ENCODE peak calls at places on chromosomes 16 and 17, in eight cellular contexts. I, X, P, J, N, H, E and K are unnamed samples.

GRCh38 chr17:43560461-43561427 is 14.6 kb upstream of the ETV4 start:
- DNase-seq in J (no peak), I (no peak), E (no peak), H (no peak), X (no peak), P (no peak), N (no peak), K (no peak)

GRCh38 chr16:88810166-88810867 is 1.4 kb downstream of the APRT start:
- DNase-seq in E (peak), H (peak), X (no peak), J (no peak), I (peak), N (no peak), P (no peak), K (no peak)

GRCh38 chr17:1945621-1946020 is 79.5 kb downstream of the RTN4RL1 start:
- DNase-seq in X (no peak), H (no peak), N (no peak), J (no peak), I (no peak), P (no peak), E (no peak), K (no peak)

GRCh38 chr17:39304188-39304587 is 78.4 kb upstream of the STAC2 start:
- DNase-seq in X (no peak), J (no peak), H (no peak), N (no peak), E (no peak), P (no peak), I (no peak), K (no peak)

GRCh38 chr17:82900741-82901140 is 60.9 kb upstream of the ZNF750 start:
- DNase-seq in N (no peak), J (no peak), P (no peak), I (no peak), H (no peak), E (no peak), X (no peak), K (peak)

GRCh38 chr16:73016488-73016830 is 31.5 kb downstream of the ZFHX3 start:
- DNase-seq in X (no peak), P (no peak), N (no peak), H (no peak), J (no peak), E (no peak), I (no peak), K (peak)

GRCh38 chr16:3187798-3188674 is at the start of gene OR1F1:
- DNase-seq in P (peak), N (no peak), I (no peak), J (no peak), H (peak), X (no peak), E (peak), K (peak)

GRCh38 chr17:10058924-10059683 is 139.3 kb downstream of the GAS7 start:
- DNase-seq in N (no peak), J (no peak), P (peak), I (no peak), H (no peak), E (no peak), X (no peak), K (no peak)

GRCh38 chr16:2913603-2914002 is 1.9 kb downstream of the FLYWCH1 start:
- DNase-seq in X (no peak), H (no peak), I (no peak), N (no peak), E (no peak), P (no peak), J (no peak), K (no peak)

GRCh38 chr17:78154903-78155811 is 9.0 kb downstream of the C17orf99 start:
- DNase-seq in E (no peak), H (no peak), I (peak), N (no peak), P (peak), X (no peak), J (no peak), K (no peak)

GRCh38 chr16:3655791-3656490 is 1.4 kb downstream of the DNASE1 start:
- DNase-seq in I (no peak), H (no peak), N (no peak), E (no peak), P (no peak), X (no peak), J (no peak), K (no peak)

GRCh38 chr17:28427372-28427771 is 21.4 kb upstream of the SLC46A1 start:
- DNase-seq in P (no peak), J (no peak), X (no peak), I (no peak), H (no peak), N (no peak), E (peak), K (no peak)

GRCh38 chr17:59830007-59830630 is 62.6 kb downstream of the TUBD1 start:
- DNase-seq in P (no peak), J (no peak), I (no peak), X (no peak), E (no peak), H (peak), N (no peak), K (peak)

GRCh38 chr17:76793775-76794174 is 55.9 kb downstream of the MFSD11 start:
- DNase-seq in I (peak), X (no peak), E (peak), H (peak), P (peak), N (peak), J (no peak), K (peak)

GRCh38 chr17:59341922-59342321 is 10.5 kb downstream of the YPEL2 start:
- DNase-seq in X (no peak), P (no peak), I (no peak), J (no peak), H (no peak), E (peak), N (no peak), K (no peak)

GRCh38 chr17:63337579-63337978 is 108.5 kb downstream of the CYB561 start:
- DNase-seq in P (no peak), H (peak), I (no peak), N (no peak), J (no peak), E (no peak), X (no peak), K (peak)

GRCh38 chr17:41308251-41308917 is 725 bp downstream of the KRTAP16-1 start:
- DNase-seq in X (no peak), I (peak), J (no peak), N (no peak), E (no peak), P (no peak), H (no peak), K (peak)

GRCh38 chr17:71975331-71975801 is 145.5 kb upstream of the SOX9 start:
- DNase-seq in X (no peak), N (peak), I (no peak), P (peak), H (peak), E (no peak), J (no peak), K (peak)

GRCh38 chr17:19384723-19385391 is 2.1 kb downstream of the MFAP4 start:
- DNase-seq in N (no peak), J (peak), I (no peak), E (peak), X (no peak), H (no peak), P (peak), K (peak)

GRCh38 chr17:77503916-77504651 is 363.3 kb downstream of the SEC14L1 start:
- DNase-seq in I (no peak), X (no peak), N (no peak), P (peak), E (no peak), H (no peak), J (no peak), K (no peak)

GRCh38 chr17:8162997-8163977 is 539 bp upstream of the VAMP2 start:
- DNase-seq in H (peak), I (no peak), P (peak), E (peak), J (no peak), N (no peak), X (no peak), K (no peak)

GRCh38 chr16:55494994-55495421 is 13.9 kb upstream of the LPCAT2 start:
- DNase-seq in E (peak), P (peak), I (no peak), J (peak), H (peak), X (peak), N (no peak), K (peak)

GRCh38 chr17:73550561-73550960 is 93.7 kb downstream of the SDK2 start:
- DNase-seq in I (no peak), X (no peak), J (no peak), E (no peak), H (no peak), N (no peak), P (no peak), K (no peak)

GRCh38 chr17:17839792-17840707 is 3.3 kb upstream of the SREBF1 start:
- DNase-seq in E (peak), P (peak), X (no peak), I (peak), H (peak), J (peak), N (peak), K (peak)

GRCh38 chr16:87806246-87806607 is 40.4 kb upstream of the KLHDC4 start:
- DNase-seq in I (no peak), X (no peak), N (no peak), P (no peak), J (no peak), E (peak), H (peak), K (peak)

GRCh38 chr16:87638736-87639135 is 36.4 kb downstream of the JPH3 start:
- DNase-seq in I (no peak), H (no peak), E (no peak), P (no peak), X (no peak), N (no peak), J (no peak), K (no peak)

GRCh38 chr17:48374650-48375230 is 55.3 kb downstream of the SKAP1 start:
- DNase-seq in E (peak), J (no peak), I (peak), X (no peak), N (peak), P (peak), H (peak), K (peak)

GRCh38 chr17:65290616-65291015 is 153.4 kb downstream of the RGS9 start:
- DNase-seq in J (no peak), I (no peak), P (no peak), E (no peak), X (no peak), H (no peak), N (no peak), K (no peak)

GRCh38 chr16:15572329-15573001 is 70.5 kb downstream of the MARF1 start:
- DNase-seq in J (peak), P (no peak), H (no peak), I (no peak), N (no peak), X (no peak), E (no peak), K (peak)

GRCh38 chr17:72219136-72219823 is 98.5 kb downstream of the SOX9 start:
- DNase-seq in E (peak), H (peak), N (peak), I (no peak), P (peak), X (no peak), J (no peak), K (no peak)

GRCh38 chr16:88940196-88941050 is 36.6 kb downstream of the CBFA2T3 start:
- DNase-seq in N (no peak), I (no peak), H (no peak), E (peak), P (peak), X (no peak), J (no peak), K (peak)